ENCODE peak calls at places on chromosome 11, in five cellular contexts. Y, Q, E, V and U are unnamed samples. For H3K4me1, the result is how much of the 10 kb centered on the place peaks cover.

GRCh38 chr11:120797133-120797532 is 226.8 kb upstream of the TBCEL start:
- DNase-seq in E (no peak), Q (no peak), V (no peak), Y (no peak), U (no peak)

GRCh38 chr11:95512177-95512576 is 277.4 kb downstream of the FAM76B start:
- DNase-seq in E (no peak), Y (no peak), V (no peak), Q (peak), U (no peak)

GRCh38 chr11:31487848-31488247 is 21.6 kb downstream of the IMMP1L start:
- DNase-seq in Y (peak), Q (peak), E (no peak), V (peak), U (no peak)

GRCh38 chr11:88377151-88377550 is 39.6 kb upstream of the CTSC start:
- DNase-seq in E (no peak), Y (no peak), V (no peak), Q (peak), U (no peak)

GRCh38 chr11:118081241-118081958 is 4.5 kb downstream of the TMPRSS4 start:
- DNase-seq in Q (no peak), Y (no peak), E (no peak), V (no peak), U (no peak)

GRCh38 chr11:62124186-62125113 is 639 bp downstream of the INCENP start:
- DNase-seq in E (no peak), Q (peak), V (peak), Y (peak), U (peak)

GRCh38 chr11:11964774-11965150 is 43.7 kb downstream of the DKK3 start:
- DNase-seq in E (no peak), Q (no peak), Y (no peak), V (no peak), U (no peak)

GRCh38 chr11:124987096-124987495 is 33.1 kb downstream of the CCDC15 start:
- DNase-seq in E (no peak), Q (no peak), Y (no peak), V (peak), U (no peak)

GRCh38 chr11:105524286-105524685 is 85.6 kb upstream of the GRIA4 start:
- DNase-seq in E (no peak), V (peak), Q (no peak), Y (no peak), U (no peak)

GRCh38 chr11:107561688-107562087 is 3.8 kb downstream of the ALKBH8 start:
- DNase-seq in V (no peak), Q (peak), E (no peak), Y (no peak), U (peak)

GRCh38 chr11:6199174-6199810 is at the start of gene OR52W1:
- DNase-seq in E (no peak), Q (no peak), V (no peak), Y (no peak), U (no peak)

GRCh38 chr11:70527046-70527395 is 128.7 kb downstream of the CTTN start:
- DNase-seq in E (no peak), V (no peak), Y (no peak), Q (no peak), U (no peak)

GRCh38 chr11:62599069-62599696 is 2.5 kb downstream of the MTA2 start:
- DNase-seq in V (peak), E (peak), Q (peak), Y (peak), U (peak)

GRCh38 chr11:2945757-2946287 is 16.6 kb upstream of the PHLDA2 start:
- DNase-seq in Q (no peak), Y (no peak), E (peak), V (no peak), U (no peak)

GRCh38 chr11:87437844-87438223 is 400.1 kb downstream of the TMEM135 start:
- DNase-seq in E (no peak), Q (peak), V (no peak), Y (no peak), U (no peak)

GRCh38 chr11:57946628-57947027 is 77.1 kb upstream of the OR9Q1 start:
- DNase-seq in Y (no peak), E (no peak), V (no peak), Q (no peak), U (no peak)

GRCh38 chr11:29312817-29313216 is 704.0 kb downstream of the KCNA4 start:
- DNase-seq in E (no peak), V (no peak), Q (peak), Y (no peak), U (no peak)

GRCh38 chr11:9528573-9529332 is 44.7 kb upstream of the WEE1 start:
- DNase-seq in Q (no peak), Y (no peak), V (no peak), E (no peak), U (no peak)

GRCh38 chr11:127843483-127844396 is 743.6 kb downstream of the ETS1 start:
- DNase-seq in E (peak), V (peak), Y (peak), Q (peak), U (peak)

GRCh38 chr11:124751391-124751740 is 689 bp downstream of the VSIG2 start:
- DNase-seq in V (no peak), Q (no peak), E (peak), Y (no peak), U (no peak)

GRCh38 chr11:65915821-65916251 is 3.0 kb downstream of the C11orf68 start:
- DNase-seq in E (peak), Q (peak), V (no peak), Y (no peak), U (peak)

GRCh38 chr11:134514354-134514951 is 102.4 kb upstream of the B3GAT1 start:
- DNase-seq in Q (no peak), E (no peak), V (no peak), Y (no peak), U (no peak)

GRCh38 chr11:65530157-65530496 is 5.2 kb downstream of the SCYL1 start:
- DNase-seq in Y (no peak), Q (no peak), E (no peak), V (no peak), U (no peak)

GRCh38 chr11:95363710-95364109 is 132.7 kb upstream of the SESN3 start:
- DNase-seq in E (peak), Q (no peak), Y (no peak), V (peak), U (no peak)

GRCh38 chr11:60169264-60169915 is 13.5 kb downstream of the MS4A6A start:
- DNase-seq in Y (peak), Q (no peak), V (peak), E (no peak), U (peak)

GRCh38 chr11:121553806-121554205 is 101.0 kb upstream of the SORL1-AS1 start:
- DNase-seq in Y (no peak), V (no peak), Q (peak), E (no peak), U (peak)

GRCh38 chr11:83206771-83207413 is 13.4 kb downstream of the ANKRD42 start:
- DNase-seq in Q (no peak), Y (no peak), V (no peak), E (no peak), U (no peak)

GRCh38 chr11:22730319-22730718 is 63.9 kb downstream of the GAS2 start:
- DNase-seq in E (no peak), V (peak), Q (peak), Y (peak), U (no peak)
- H3K27ac ChIP-seq in E (no peak), V (no peak), Q (no peak), Y (no peak), U (no peak)

DNA sequence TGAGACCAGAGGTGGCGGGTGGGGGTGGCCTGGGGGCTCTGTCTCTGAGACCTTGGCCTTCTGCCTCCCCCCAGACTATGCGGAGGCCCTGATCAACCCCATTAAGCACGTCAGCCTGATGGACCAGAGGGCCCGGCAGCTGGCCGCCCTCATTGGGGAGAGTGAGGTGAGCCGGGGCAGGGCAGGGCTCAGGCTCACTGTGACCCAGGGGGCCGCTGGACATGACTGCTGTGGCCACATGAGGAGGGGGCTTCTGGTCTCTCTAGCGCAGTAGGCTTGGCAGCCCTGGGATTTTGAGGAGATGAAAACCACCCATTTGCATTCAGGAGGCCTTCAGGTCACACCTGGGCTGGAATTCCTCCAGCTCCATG is 12.6 kb downstream of the PLCB3 start:
- DNase-seq in E (no peak), Y (no peak), Q (no peak), V (no peak), U (no peak)
- H3K4me2 ChIP-seq in E (no peak), Y (no peak), Q (no peak), V (no peak), U (no peak)

DNA sequence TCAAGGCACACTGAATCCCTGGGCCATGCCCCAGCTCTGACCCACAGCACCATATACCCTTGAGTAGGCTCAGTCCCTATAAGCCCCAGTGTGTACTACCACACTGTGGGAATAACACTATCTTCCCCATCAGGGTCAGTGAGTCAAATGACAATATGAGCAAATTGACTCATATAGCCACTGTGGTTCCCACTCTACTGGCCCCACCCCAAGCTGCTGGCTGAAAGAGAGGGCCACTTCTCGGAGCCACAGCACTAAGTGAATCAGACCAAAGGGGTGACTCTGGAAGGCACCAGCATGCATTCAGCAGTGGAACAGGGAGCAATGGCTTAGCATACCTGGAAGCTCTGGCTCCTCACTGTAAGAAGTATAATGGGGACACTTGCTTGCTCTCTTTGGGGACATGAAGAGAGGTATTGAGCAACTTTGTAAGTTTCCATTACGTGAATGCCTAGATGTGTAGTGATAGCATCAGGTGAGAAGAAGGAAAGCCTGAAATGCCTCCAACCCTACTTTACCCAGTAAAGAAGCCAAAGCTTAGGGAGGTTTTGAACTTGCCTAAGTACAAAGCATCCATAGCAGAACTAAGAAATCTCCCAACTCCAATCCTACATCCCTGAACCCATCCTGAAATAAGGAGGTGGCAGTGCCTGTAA is 13.5 kb downstream of the CD59 start:
- DNase-seq in E (no peak), Y (no peak), V (no peak), Q (peak), U (peak)
- H3K4me1 ChIP-seq in E (under half), Y (under half), V (under half), Q (under half), U (under half)

GRCh38 chr11:72234514-72234830 is 9.5 kb downstream of the PHOX2A start:
- DNase-seq in V (no peak), Q (no peak), E (no peak), Y (no peak), U (no peak)
- H3K27ac ChIP-seq in V (no peak), Q (no peak), E (no peak), Y (no peak), U (no peak)

DNA sequence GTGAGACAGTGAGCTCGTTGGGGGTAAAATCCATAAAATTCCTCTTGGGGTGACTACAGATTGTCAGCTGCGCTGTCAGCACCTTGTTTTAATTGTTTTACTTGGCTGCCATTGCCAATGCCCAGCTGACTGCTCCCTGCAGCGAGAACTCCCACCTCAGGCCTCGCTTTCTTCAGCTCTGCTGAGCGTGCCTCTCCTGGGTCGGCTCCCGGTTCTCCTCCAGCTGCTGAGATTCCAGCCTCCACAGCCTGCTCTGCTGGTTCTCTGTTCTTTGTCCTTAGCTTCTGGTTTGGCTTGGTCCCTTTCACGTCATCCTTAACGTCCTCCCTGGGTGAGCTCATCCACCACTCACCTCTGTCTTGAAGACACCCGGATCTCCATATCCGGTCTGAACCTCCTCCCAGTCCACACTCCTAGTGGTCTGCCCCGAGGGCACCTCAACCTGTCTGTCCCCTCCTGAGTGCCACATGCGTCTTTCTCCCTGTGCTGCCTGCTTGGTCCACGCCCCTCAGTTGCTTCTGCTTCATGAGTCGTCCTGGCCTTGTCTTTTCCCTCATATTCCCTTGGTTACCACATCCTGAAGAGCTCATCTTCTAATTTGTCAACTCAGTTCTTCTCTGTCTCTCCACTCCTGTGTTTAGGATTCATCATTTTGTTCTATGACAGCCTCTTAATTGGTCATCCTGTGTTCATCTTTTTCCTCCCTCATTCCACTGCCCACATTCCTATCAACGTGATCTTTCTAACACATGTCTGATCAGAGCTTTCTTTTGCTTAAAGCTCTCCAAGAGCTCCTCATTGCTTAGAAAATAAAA is 35.6 kb downstream of the BMAL1 start:
- DNase-seq in E (no peak), Q (no peak), Y (no peak), V (no peak), U (peak)
- H3K4me2 ChIP-seq in E (no peak), Q (no peak), Y (no peak), V (no peak), U (no peak)

DNA sequence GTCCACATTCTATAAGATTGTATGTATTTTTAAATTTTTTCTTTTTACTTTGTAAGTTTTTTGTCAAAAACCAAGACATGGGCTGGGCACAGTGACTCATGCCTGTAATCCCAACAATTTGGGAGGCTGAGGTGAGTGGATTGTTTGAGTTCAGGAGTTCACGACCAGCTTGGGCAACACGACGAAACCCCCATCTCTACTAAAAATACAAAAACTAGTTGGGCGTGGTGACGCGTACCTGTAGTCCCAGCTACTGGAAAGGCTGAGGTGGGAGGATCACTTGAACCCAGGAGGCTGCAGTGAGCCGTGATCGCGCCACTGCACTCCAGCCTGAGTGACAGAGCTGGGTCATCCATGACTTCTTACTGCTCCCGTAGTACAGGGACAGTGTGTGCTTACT is 84.8 kb upstream of the PRDM11 start:
- DNase-seq in Y (no peak), Q (no peak), E (no peak), V (no peak), U (no peak)
- H3K4me1 ChIP-seq in Y (under half), Q (under half), E (under half), V (under half), U (under half)

GRCh38 chr11:20008870-20009644 is 151.2 kb downstream of the DBX1 start:
- DNase-seq in Q (no peak), E (no peak), V (no peak), Y (no peak), U (no peak)
- H3K27ac ChIP-seq in Q (no peak), E (no peak), V (no peak), Y (no peak), U (no peak)

GRCh38 chr11:17331669-17332068 is 19.9 kb upstream of the NCR3LG1 start:
- DNase-seq in E (no peak), Q (no peak), V (no peak), Y (no peak), U (no peak)

GRCh38 chr11:17333799-17334586 is 17.6 kb upstream of the NCR3LG1 start:
- DNase-seq in E (no peak), Q (no peak), V (no peak), Y (no peak), U (no peak)

DNA sequence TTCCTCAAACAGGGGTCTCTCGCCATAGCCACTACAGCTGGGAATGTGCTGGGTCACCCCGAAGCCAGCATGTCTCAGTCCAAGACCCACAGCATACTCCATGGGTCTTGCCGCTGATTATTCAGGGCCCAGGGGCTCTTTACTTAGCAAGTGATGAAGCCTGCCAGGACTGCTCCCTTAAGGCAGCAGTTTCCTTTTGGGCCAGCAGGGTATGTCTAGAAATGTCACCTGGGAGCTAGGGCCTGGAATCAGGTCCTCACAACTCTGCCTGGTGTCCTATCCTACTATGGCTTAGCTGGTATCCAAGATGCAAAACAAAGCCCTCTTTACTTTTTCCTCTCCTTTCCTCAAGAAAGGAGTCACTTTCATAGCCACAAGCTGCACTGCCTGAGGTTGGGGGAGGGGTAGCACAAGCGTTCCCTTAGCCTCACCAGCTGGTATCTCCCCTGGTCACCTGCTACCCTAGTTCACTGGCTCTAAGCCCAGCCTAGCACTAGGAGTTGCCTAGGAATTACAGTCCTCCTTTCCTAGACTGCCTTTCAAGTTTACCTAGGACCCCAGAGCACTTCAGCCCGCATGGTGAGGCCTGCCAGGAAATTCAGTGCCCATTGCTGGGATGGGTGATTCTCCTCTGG is 22.6 kb upstream of the NCR3LG1 start:
- DNase-seq in Q (no peak), E (peak), Y (no peak), V (peak), U (no peak)
- H3K4me2 ChIP-seq in Q (no peak), E (no peak), Y (no peak), V (no peak), U (no peak)

DNA sequence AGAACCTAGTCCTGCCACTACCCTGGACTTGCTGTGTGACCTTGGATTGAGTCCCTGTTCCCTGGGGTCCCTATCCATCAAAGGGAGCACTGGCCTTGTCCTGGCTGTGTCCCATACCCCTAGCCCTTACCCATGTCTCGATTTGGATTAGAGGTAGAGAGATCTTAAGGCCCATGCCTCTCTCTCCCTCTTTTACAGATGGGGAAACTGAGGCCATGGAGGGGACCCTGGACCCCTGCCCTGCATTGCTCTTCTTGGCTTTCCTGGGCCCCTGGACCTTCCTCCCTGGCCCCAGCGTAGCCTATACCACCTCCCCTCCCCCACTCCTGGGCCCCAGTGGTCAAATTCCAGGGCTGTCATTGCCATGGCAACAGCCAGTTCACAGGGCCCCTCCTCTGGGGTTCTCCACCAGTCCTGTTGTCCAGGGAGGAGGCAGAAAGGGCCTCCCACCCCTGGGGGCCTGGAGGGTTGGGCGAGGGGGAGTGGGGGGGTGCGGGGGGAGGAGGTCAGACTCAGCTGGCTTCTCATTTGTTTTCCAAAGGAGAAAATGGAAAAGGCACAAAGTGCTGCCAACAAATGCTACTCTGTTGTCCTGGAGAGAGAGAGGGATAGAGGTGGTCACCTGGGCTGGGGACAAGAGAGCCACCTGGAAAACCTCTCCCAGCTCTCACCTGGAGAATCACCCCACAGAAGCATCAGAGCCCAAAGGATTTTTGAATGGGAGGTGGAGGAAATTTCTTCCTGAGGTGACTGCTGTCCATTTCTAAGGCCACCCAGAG is 23.3 kb downstream of the ARHGEF17 start:
- DNase-seq in Y (no peak), Q (peak), V (peak), E (peak), U (no peak)
- H3K4me1 ChIP-seq in Y (under half), Q (half or more), V (half or more), E (under half), U (under half)

GRCh38 chr11:67118801-67119576 is at the start of gene KDM2A:
- DNase-seq in Y (peak), E (peak), Q (peak), V (peak), U (peak)

GRCh38 chr11:67118059-67118766 is 850 bp upstream of the KDM2A start:
- DNase-seq in Y (peak), E (peak), V (no peak), Q (no peak), U (peak)

GRCh38 chr11:67119577-67120391 is 721 bp downstream of the KDM2A start:
- DNase-seq in Q (no peak), E (no peak), V (peak), Y (peak), U (peak)

GRCh38 chr11:67117176-67117575 is 1.9 kb upstream of the KDM2A start:
- DNase-seq in E (no peak), Y (no peak), V (no peak), Q (no peak), U (no peak)

GRCh38 chr11:67117667-67118058 is 1.4 kb upstream of the KDM2A start:
- DNase-seq in Q (no peak), E (peak), Y (no peak), V (peak), U (peak)
- H3K27ac ChIP-seq in Q (no peak), E (no peak), Y (no peak), V (no peak), U (no peak)